ENCODE peak calls at places on chromosomes 12 and 14, in five cellular contexts. S, C, H, F and E are unnamed samples.

GRCh38 chr12:50647031-50647430 is 116.9 kb upstream of the ATF1 start:
- DNase-seq in S (no peak), C (no peak), H (no peak), F (no peak), E (no peak)

GRCh38 chr12:57624441-57625220 is 8.4 kb downstream of the B4GALNT1 start:
- DNase-seq in S (no peak), C (no peak), H (no peak), F (no peak), E (no peak)

GRCh38 chr12:71214511-71215285 is 56.9 kb upstream of the TSPAN8 start:
- DNase-seq in S (no peak), C (no peak), H (no peak), F (no peak), E (no peak)

GRCh38 chr14:64196668-64197411 is 97.3 kb downstream of the ESR2 start:
- DNase-seq in S (peak), C (peak), H (peak), F (peak), E (peak)

GRCh38 chr12:84920331-84920730 is 7.7 kb upstream of the SLC6A15 start:
- DNase-seq in S (peak), C (no peak), H (no peak), F (no peak), E (no peak)

GRCh38 chr14:37858733-37859132 is 263.3 kb downstream of the TTC6 start:
- DNase-seq in S (no peak), C (no peak), H (no peak), F (no peak), E (no peak)

GRCh38 chr14:80428171-80428570 is 216.9 kb upstream of the DIO2 start:
- DNase-seq in S (no peak), C (no peak), H (no peak), F (no peak), E (no peak)

GRCh38 chr14:89315493-89316456 is 101.3 kb downstream of the FOXN3 start:
- DNase-seq in S (no peak), C (no peak), H (no peak), F (no peak), E (no peak)

GRCh38 chr14:44777567-44777966 is 184.2 kb downstream of the KLHL28 start:
- DNase-seq in S (no peak), C (no peak), H (no peak), F (no peak), E (no peak)

GRCh38 chr12:53739285-53740129 is 12.3 kb upstream of the CALCOCO1 start:
- DNase-seq in S (no peak), C (no peak), H (no peak), F (no peak), E (no peak)

GRCh38 chr14:63308723-63309317 is 9.9 kb downstream of the GPHB5 start:
- DNase-seq in S (peak), C (no peak), H (peak), F (peak), E (peak)

GRCh38 chr12:124512667-124513296 is 54.6 kb downstream of the NCOR2 start:
- DNase-seq in S (peak), C (peak), H (no peak), F (peak), E (peak)

GRCh38 chr14:103213331-103213730 is 90.1 kb downstream of the TNFAIP2 start:
- DNase-seq in S (no peak), C (no peak), H (no peak), F (no peak), E (no peak)

GRCh38 chr14:93496856-93497255 is 66.1 kb downstream of the UNC79 start:
- DNase-seq in S (no peak), C (no peak), H (no peak), F (no peak), E (no peak)

GRCh38 chr12:74689071-74689655 is 151.5 kb downstream of the ATXN7L3B start:
- DNase-seq in S (peak), C (peak), H (no peak), F (peak), E (peak)

GRCh38 chr12:96070670-96071279 is 35.4 kb upstream of the LTA4H start:
- DNase-seq in S (peak), C (no peak), H (no peak), F (no peak), E (no peak)

GRCh38 chr12:55688716-55689655 is 18.7 kb downstream of the ITGA7 start:
- DNase-seq in S (no peak), C (no peak), H (peak), F (no peak), E (no peak)

GRCh38 chr12:66863276-66863675 is 184.4 kb upstream of the GRIP1 start:
- DNase-seq in S (no peak), C (no peak), H (no peak), F (no peak), E (no peak)

GRCh38 chr12:50401383-50402155 is 884 bp downstream of the LARP4 start:
- DNase-seq in S (no peak), C (no peak), H (no peak), F (no peak), E (peak)

GRCh38 chr14:56002876-56003625 is 115.2 kb upstream of the PELI2 start:
- DNase-seq in S (no peak), C (no peak), H (no peak), F (no peak), E (no peak)

GRCh38 chr14:89681086-89682018 is 264.3 kb upstream of the FOXN3 start:
- DNase-seq in S (no peak), C (no peak), H (no peak), F (no peak), E (no peak)

GRCh38 chr12:123905319-123905925 is 67.2 kb downstream of the CCDC92 start:
- DNase-seq in S (peak), C (peak), H (no peak), F (peak), E (peak)

GRCh38 chr12:109714141-109714912 is 702 bp downstream of the FAM222A start:
- DNase-seq in S (peak), C (no peak), H (peak), F (peak), E (peak)

GRCh38 chr14:21191261-21191808 is 35.5 kb upstream of the OR5AU1 start:
- DNase-seq in S (no peak), C (no peak), H (no peak), F (no peak), E (no peak)

GRCh38 chr14:104280085-104280901 is 141.9 kb downstream of the KIF26A start:
- DNase-seq in S (no peak), C (no peak), H (peak), F (no peak), E (no peak)

GRCh38 chr14:96782436-96782835 is 14.7 kb upstream of the VRK1 start:
- DNase-seq in S (no peak), C (no peak), H (no peak), F (no peak), E (no peak)

GRCh38 chr14:36683083-36683724 is 21.5 kb downstream of the PAX9 start:
- DNase-seq in S (peak), C (no peak), H (no peak), F (no peak), E (no peak)

GRCh38 chr12:9711664-9712063 is 21.2 kb downstream of the CLECL1 start:
- DNase-seq in S (no peak), C (no peak), H (no peak), F (no peak), E (no peak)

GRCh38 chr12:95908573-95908972 is 33.8 kb downstream of the CCDC38 start:
- DNase-seq in S (no peak), C (peak), H (no peak), F (no peak), E (peak)